ENCODE peak calls at places on chromosomes 6 and 20, in six cellular contexts. A, F, C, D, G and I are unnamed samples.

GRCh38 chr6:63963756-63964315 is 328.2 kb downstream of the PHF3 start:
- DNase-seq in A (no peak), F (no peak), C (no peak), D (no peak), G (no peak), I (no peak)

GRCh38 chr20:52103469-52103910 is 88.1 kb downstream of the ZFP64 start:
- DNase-seq in A (no peak), F (no peak), C (no peak), D (no peak), G (peak; percentile 85), I (no peak)

GRCh38 chr6:109059591-109060021 is 35.0 kb downstream of the SESN1 start:
- DNase-seq in A (no peak), F (no peak), C (no peak), D (no peak), G (peak; percentile 79), I (no peak)

GRCh38 chr20:63061051-63061531 is 54.3 kb upstream of the BHLHE23 start:
- DNase-seq in A (no peak), F (no peak), C (no peak), D (no peak), G (no peak), I (no peak)

GRCh38 chr6:12818324-12818723 is 101.8 kb downstream of the PHACTR1 start:
- DNase-seq in A (no peak), F (no peak), C (no peak), D (no peak), G (peak; percentile 8), I (no peak)

GRCh38 chr6:109503327-109504224 is 20.6 kb upstream of the ZBTB24 start:
- DNase-seq in A (no peak), F (no peak), C (no peak), D (no peak), G (peak; percentile 82), I (no peak)

GRCh38 chr20:9301129-9302072 is 213.0 kb upstream of the LAMP5 start:
- DNase-seq in A (peak; percentile 11), F (no peak), C (no peak), D (no peak), G (no peak), I (peak; percentile 77)

GRCh38 chr6:52664185-52664990 is 6.5 kb upstream of the TMEM14A start:
- DNase-seq in A (peak; percentile 92), F (peak; percentile 94), C (peak; percentile 87), D (peak; percentile 48), G (peak; percentile 98), I (peak; percentile 91)

GRCh38 chr6:142763205-142763604 is 181.8 kb downstream of the HIVEP2 start:
- DNase-seq in A (no peak), F (no peak), C (no peak), D (no peak), G (no peak), I (no peak)

GRCh38 chr6:35911871-35912653 is 8.8 kb downstream of the SRPK1 start:
- DNase-seq in A (no peak), F (no peak), C (no peak), D (no peak), G (peak; percentile 20), I (no peak)

GRCh38 chr6:54266400-54266923 is 41.8 kb upstream of the TINAG start:
- DNase-seq in A (no peak), F (no peak), C (no peak), D (no peak), G (peak; percentile 3), I (no peak)

GRCh38 chr20:33261465-33261864 is 21.5 kb upstream of the BPIFB1 start:
- DNase-seq in A (no peak), F (no peak), C (no peak), D (no peak), G (no peak), I (no peak)

GRCh38 chr20:36836591-36837329 is 39.2 kb upstream of the TLDC2 start:
- DNase-seq in A (peak; percentile 40), F (peak; percentile 62), C (peak; percentile 69), D (no peak), G (peak; percentile 93), I (no peak)

GRCh38 chr20:23223908-23224307 is 126.7 kb upstream of the NXT1 start:
- DNase-seq in A (no peak), F (no peak), C (no peak), D (no peak), G (no peak), I (no peak)

GRCh38 chr6:47135772-47136171 is 93.6 kb upstream of the ADGRF1 start:
- DNase-seq in A (no peak), F (no peak), C (no peak), D (no peak), G (peak; percentile 47), I (peak; percentile 47)

GRCh38 chr6:98747246-98747645 is 87.1 kb upstream of the POU3F2 start:
- DNase-seq in A (no peak), F (no peak), C (no peak), D (no peak), G (no peak), I (no peak)

GRCh38 chr6:108838101-108838717 is 10.0 kb upstream of the ARMC2 start:
- DNase-seq in A (peak; percentile 58), F (no peak), C (no peak), D (no peak), G (peak; percentile 42), I (no peak)

GRCh38 chr6:80197474-80197873 is 91.0 kb downstream of the BCKDHB start:
- DNase-seq in A (peak; percentile 11), F (no peak), C (no peak), D (no peak), G (no peak), I (peak; percentile 40)

GRCh38 chr6:25223421-25224052 is 55.6 kb upstream of the CARMIL1 start:
- DNase-seq in A (peak; percentile 81), F (peak; percentile 70), C (peak; percentile 78), D (no peak), G (peak; percentile 67), I (peak; percentile 42)

GRCh38 chr20:46898433-46898832 is 3.8 kb downstream of the EYA2 start:
- DNase-seq in A (no peak), F (no peak), C (no peak), D (no peak), G (no peak), I (no peak)

GRCh38 chr6:35178932-35179832 is 34.6 kb upstream of the SCUBE3 start:
- DNase-seq in A (peak; percentile 41), F (no peak), C (no peak), D (no peak), G (peak; percentile 46), I (no peak)

GRCh38 chr6:117928833-117929232 is 21.8 kb downstream of the SLC35F1 start:
- DNase-seq in A (no peak), F (no peak), C (no peak), D (no peak), G (peak; percentile 6), I (no peak)

GRCh38 chr20:56968386-56969048 is 297.9 kb downstream of the BMP7 start:
- DNase-seq in A (no peak), F (no peak), C (no peak), D (no peak), G (no peak), I (no peak)

GRCh38 chr6:111552999-111553398 is 52.7 kb downstream of the TRAF3IP2 start:
- DNase-seq in A (no peak), F (peak; percentile 55), C (no peak), D (no peak), G (no peak), I (no peak)

GRCh38 chr6:111553580-111553979 is 52.1 kb downstream of the TRAF3IP2 start:
- DNase-seq in A (no peak), F (no peak), C (no peak), D (no peak), G (no peak), I (no peak)

GRCh38 chr6:111556004-111556403 is 49.7 kb downstream of the TRAF3IP2 start:
- DNase-seq in A (peak; percentile 34), F (no peak), C (no peak), D (no peak), G (no peak), I (no peak)

GRCh38 chr6:111552241-111552744 is 53.4 kb downstream of the TRAF3IP2 start:
- DNase-seq in A (peak; percentile 90), F (peak; percentile 82), C (peak; percentile 77), D (no peak), G (no peak), I (peak; percentile 72)

DNA sequence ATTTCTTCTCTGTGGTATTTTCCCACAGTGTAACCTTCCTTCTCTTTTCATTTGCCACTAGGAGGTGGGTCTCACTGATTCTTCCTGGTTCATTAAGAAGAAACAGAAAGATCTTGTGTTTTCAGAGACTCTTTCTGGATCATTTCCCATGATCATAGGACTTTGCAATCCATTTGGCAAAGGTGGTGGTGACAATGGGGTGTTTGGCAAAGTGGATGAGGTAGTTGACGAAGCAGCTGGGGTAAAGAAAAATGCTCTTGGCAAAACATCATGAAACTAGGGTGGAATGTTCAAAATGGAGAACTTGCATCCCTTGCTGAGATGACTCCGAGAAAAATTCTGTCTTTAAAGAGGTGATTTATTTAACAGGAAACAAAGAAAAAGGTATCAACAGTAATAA is 50.6 kb downstream of the TRAF3IP2 start:
- DNase-seq in A (peak; percentile 70), F (no peak), C (no peak), D (no peak), G (no peak), I (no peak)
- TF ChIP-seq CTCF in A (peak; percentile 21), F (no peak), C (no peak), D (no peak), G (no peak), I (peak; percentile 19)

GRCh38 chr6:169556758-169557505 is 144.9 kb downstream of the WDR27 start:
- DNase-seq in A (no peak), F (no peak), C (no peak), D (no peak), G (no peak), I (no peak)
- H3K4me3 ChIP-seq in A (no peak overlapping the region), F (no peak overlapping the region), C (no peak overlapping the region), D (no peak overlapping the region), G (no peak overlapping the region), I (no peak overlapping the region)

GRCh38 chr6:43020052-43020705 is 1.2 kb upstream of the RRP36 start:
- DNase-seq in A (no peak), F (no peak), C (no peak), D (no peak), G (no peak), I (no peak)

GRCh38 chr6:43021270-43022047 is at the start of gene RRP36:
- DNase-seq in A (peak; percentile 78), F (peak; percentile 81), C (peak; percentile 85), D (no peak), G (peak; percentile 87), I (peak; percentile 65)

GRCh38 chr6:43019152-43019551 is 2.3 kb upstream of the RRP36 start:
- DNase-seq in A (no peak), F (no peak), C (no peak), D (no peak), G (no peak), I (no peak)

GRCh38 chr6:43016935-43017334 is 2.9 kb downstream of the KLHDC3 start:
- DNase-seq in A (peak; percentile 23), F (no peak), C (no peak), D (no peak), G (no peak), I (no peak)

DNA sequence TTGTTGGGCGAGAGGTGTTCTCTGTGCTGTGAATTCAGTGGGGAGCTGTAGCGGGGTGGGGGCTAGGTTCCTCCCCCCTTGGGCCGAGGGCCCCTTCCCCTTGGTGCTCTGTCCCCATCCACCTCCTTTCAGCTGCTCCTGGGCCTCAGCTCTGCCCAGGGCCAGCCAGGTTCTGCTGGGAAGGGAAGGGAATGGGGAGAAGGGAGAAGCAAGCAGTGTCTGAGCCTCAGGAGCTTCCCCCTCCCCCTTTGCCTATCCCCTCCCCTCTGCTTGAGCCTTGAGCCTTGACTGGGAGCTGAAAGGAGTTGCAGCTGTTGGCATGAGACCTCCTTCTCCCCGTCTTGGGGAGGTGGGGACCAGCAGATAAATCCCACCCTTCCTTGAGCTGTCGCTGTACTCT is 576 bp upstream of the RRP36 start:
- DNase-seq in A (no peak), F (no peak), C (no peak), D (no peak), G (peak; percentile 44), I (no peak)
- TF ChIP-seq POLR2A in A (no peak), F (no peak), C (no peak), D (no peak), G (no peak), I (no peak)

GRCh38 chr6:41071923-41072835 is at the start of gene OARD1:
- DNase-seq in A (peak; percentile 100), F (peak; percentile 99), C (peak; percentile 100), D (peak; percentile 99), G (peak; percentile 99), I (peak; percentile 99)
- TF ChIP-seq CTCF in A (no peak), F (no peak), C (no peak), D (no peak), G (no peak), I (no peak)